ENCODE peak calls at places on chromosomes 7 and 10, in five cellular contexts. N is OCI-LY7, Y is HCT116, C is fibroblast of lung, F is hepatocyte. U is an unnamed sample.

GRCh38 chr10:104076743-104077160 is 8.9 kb downstream of the COL17A1 start:
- DNase-seq in N (no peak), Y (no peak), C (no peak), F (peak; percentile 22), U (no peak)

GRCh38 chr7:121107923-121108498 is 119.5 kb downstream of the CPED1 start:
- DNase-seq in N (peak; percentile 67), Y (peak; percentile 52), C (peak; percentile 55), F (peak; percentile 83), U (no peak)

GRCh38 chr7:83119496-83119895 is 43.2 kb downstream of the PCLO start:
- DNase-seq in N (no peak), Y (no peak), C (peak; percentile 54), F (no peak), U (no peak)

GRCh38 chr10:103238506-103239252 is 7.0 kb upstream of the RPEL1 start:
- DNase-seq in N (no peak), Y (peak; percentile 84), C (peak; percentile 46), F (peak; percentile 74), U (no peak)

GRCh38 chr7:16402084-16402483 is 19.3 kb downstream of the CRPPA start:
- DNase-seq in N (no peak), Y (no peak), C (no peak), F (peak; percentile 15), U (no peak)

GRCh38 chr10:13219685-13220670 is 14.2 kb downstream of the UCMA start:
- DNase-seq in N (peak; percentile 79), Y (peak; percentile 49), C (peak; percentile 7), F (peak; percentile 32), U (no peak)

GRCh38 chr7:26321440-26321839 is 29.8 kb downstream of the SNX10 start:
- DNase-seq in N (no peak), Y (no peak), C (peak; percentile 15), F (no peak), U (no peak)

GRCh38 chr10:9781681-9782080 is 1236.0 kb upstream of the CELF2 start:
- DNase-seq in N (no peak), Y (no peak), C (peak; percentile 65), F (no peak), U (no peak)

GRCh38 chr7:97116308-97116707 is 1.2 kb upstream of the SDHAF3 start:
- DNase-seq in N (peak; percentile 81), Y (no peak), C (no peak), F (peak; percentile 29), U (no peak)

GRCh38 chr7:151113344-151114150 is 27.3 kb downstream of the AGAP3 start:
- DNase-seq in N (no peak), Y (peak; percentile 76), C (peak; percentile 98), F (peak; percentile 69), U (peak; percentile 81)

GRCh38 chr10:16986406-16987128 is 143.0 kb downstream of the CUBN start:
- DNase-seq in N (no peak), Y (no peak), C (peak; percentile 97), F (no peak), U (peak; percentile 36)

GRCh38 chr10:87660484-87661133 is 931 bp downstream of the PAPSS2 start:
- DNase-seq in N (no peak), Y (no peak), C (peak; percentile 85), F (peak; percentile 65), U (no peak)

GRCh38 chr10:25226775-25227682 is 52.2 kb downstream of the GPR158 start:
- DNase-seq in N (peak; percentile 34), Y (peak; percentile 48), C (peak; percentile 53), F (peak; percentile 59), U (no peak)

GRCh38 chr10:17206210-17206709 is 4.8 kb upstream of the TRDMT1 start:
- DNase-seq in N (no peak), Y (no peak), C (peak; percentile 92), F (no peak), U (no peak)

GRCh38 chr7:141198191-141198958 is 124.5 kb downstream of the TMEM178B start:
- DNase-seq in N (no peak), Y (no peak), C (no peak), F (no peak), U (no peak)

GRCh38 chr10:50538473-50539398 is 85.0 kb downstream of the SGMS1 start:
- DNase-seq in N (no peak), Y (peak; percentile 27), C (peak; percentile 34), F (no peak), U (no peak)

GRCh38 chr10:132735341-132735775 is 50.6 kb downstream of the NKX6-2 start:
- DNase-seq in N (no peak), Y (no peak), C (no peak), F (no peak), U (no peak)

GRCh38 chr10:64265961-64266360 is 744.8 kb downstream of the REEP3 start:
- DNase-seq in N (no peak), Y (no peak), C (no peak), F (no peak), U (no peak)

GRCh38 chr7:118573065-118573464 is 348.6 kb downstream of the ANKRD7 start:
- DNase-seq in N (no peak), Y (no peak), C (peak; percentile 6), F (no peak), U (no peak)

GRCh38 chr7:12389089-12389700 is 14.5 kb downstream of the VWDE start:
- DNase-seq in N (peak; percentile 55), Y (peak; percentile 43), C (peak; percentile 47), F (peak; percentile 79), U (no peak)

GRCh38 chr10:68184546-68184945 is 47.4 kb downstream of the ATOH7 start:
- DNase-seq in N (no peak), Y (no peak), C (no peak), F (peak; percentile 10), U (no peak)

GRCh38 chr10:6297522-6297921 is 94.8 kb downstream of the PFKFB3 start:
- DNase-seq in N (no peak), Y (no peak), C (no peak), F (no peak), U (no peak)

GRCh38 chr10:51422311-51423120 is 276.9 kb downstream of the CSTF2T start:
- DNase-seq in N (peak; percentile 23), Y (peak; percentile 16), C (peak; percentile 50), F (peak; percentile 71), U (no peak)

GRCh38 chr7:131238260-131238940 is 89.3 kb upstream of the MKLN1 start:
- DNase-seq in N (no peak), Y (no peak), C (peak; percentile 78), F (peak; percentile 31), U (peak; percentile 7)

GRCh38 chr7:92621026-92621540 is 30.9 kb upstream of the FAM133B start:
- DNase-seq in N (peak; percentile 82), Y (peak; percentile 53), C (peak; percentile 94), F (peak; percentile 84), U (no peak)

GRCh38 chr10:54131833-54132232 is 669.2 kb downstream of the PCDH15 start:
- DNase-seq in N (no peak), Y (no peak), C (no peak), F (no peak), U (no peak)

GRCh38 chr10:33722067-33722466 is 387.6 kb upstream of the NRP1 start:
- DNase-seq in N (no peak), Y (no peak), C (peak; percentile 49), F (no peak), U (no peak)

GRCh38 chr7:148537435-148537834 is 53.1 kb upstream of the C7orf33 start:
- DNase-seq in N (no peak), Y (no peak), C (no peak), F (no peak), U (no peak)

GRCh38 chr10:72243822-72244437 is 27.9 kb upstream of the ASCC1 start:
- DNase-seq in N (no peak), Y (no peak), C (peak; percentile 79), F (peak; percentile 84), U (no peak)

GRCh38 chr10:8444630-8445029 is 390.1 kb downstream of the GATA3 start:
- DNase-seq in N (no peak), Y (no peak), C (peak; percentile 20), F (peak; percentile 11), U (no peak)

GRCh38 chr7:42522227-42522991 is 285.4 kb upstream of the GLI3 start:
- DNase-seq in N (no peak), Y (no peak), C (peak; percentile 14), F (peak; percentile 55), U (no peak)

GRCh38 chr10:32377458-32378370 is 30.8 kb upstream of the EPC1 start:
- DNase-seq in N (peak; percentile 74), Y (peak; percentile 10), C (peak; percentile 51), F (peak; percentile 32), U (no peak)
- TF ChIP-seq CTCF in N (peak; percentile 97), Y (peak; percentile 53), C (peak; percentile 43), F (peak; percentile 52), U (peak; percentile 27)

GRCh38 chr10:614341-614664 is 75.2 kb downstream of the DIP2C start:
- DNase-seq in N (no peak), Y (no peak), C (no peak), F (no peak), U (no peak)
- H3K79me2 ChIP-seq in N (no peaks in the 10 kb centered on the region), Y (no peaks in the 10 kb centered on the region), C (peaks cover 30% of the 10 kb centered on the region), F (peaks cover 84% of the 10 kb centered on the region), U (no peaks in the 10 kb centered on the region)

GRCh38 chr10:100999742-101000601 is at the start of gene LZTS2:
- DNase-seq in N (no peak), Y (no peak), C (no peak), F (peak; percentile 64), U (no peak)
- H3K4me3 ChIP-seq in N (peak within 1 kb of the TSS; percentile 90), Y (peak within 1 kb of the TSS; percentile 92), C (peak within 1 kb of the TSS; percentile 90), F (peak within 1 kb of the TSS; percentile 92), U (peak within 1 kb of the TSS; percentile 87)

GRCh38 chr7:128359939-128360338 is 1.6 kb downstream of the PRRT4 start:
- DNase-seq in N (no peak), Y (no peak), C (no peak), F (no peak), U (no peak)

GRCh38 chr7:128362670-128363069 is 1.2 kb upstream of the PRRT4 start:
- DNase-seq in N (no peak), Y (no peak), C (peak; percentile 70), F (no peak), U (peak; percentile 7)

GRCh38 chr7:128364166-128364565 is 2.7 kb upstream of the PRRT4 start:
- DNase-seq in N (no peak), Y (no peak), C (no peak), F (no peak), U (no peak)

GRCh38 chr7:128363261-128363721 is 1.8 kb upstream of the PRRT4 start:
- DNase-seq in N (no peak), Y (no peak), C (no peak), F (no peak), U (no peak)

GRCh38 chr7:128361463-128362441 is at the start of gene PRRT4:
- DNase-seq in N (no peak), Y (no peak), C (no peak), F (peak; percentile 71), U (no peak)
- TF ChIP-seq CTCF in N (no peak), Y (peak; percentile 24), C (peak; percentile 9), F (peak; percentile 5), U (peak; percentile 7)

GRCh38 chr10:43347997-43348396 is 23.4 kb upstream of the FXYD4 start:
- DNase-seq in N (peak; percentile 7), Y (no peak), C (no peak), F (no peak), U (peak; percentile 81)
- H3K79me2 ChIP-seq in N (no peaks in the 10 kb centered on the region), Y (no peaks in the 10 kb centered on the region), C (no peaks in the 10 kb centered on the region), F (no peaks in the 10 kb centered on the region), U (no peaks in the 10 kb centered on the region)

GRCh38 chr7:51318886-51319579 is 2.4 kb upstream of the COBL start:
- DNase-seq in N (no peak), Y (no peak), C (no peak), F (peak; percentile 55), U (no peak)
- H3K4me3 ChIP-seq in N (no peak overlapping the region), Y (no peak overlapping the region), C (no peak overlapping the region), F (no peak overlapping the region), U (no peak overlapping the region)

U was measured in keratinocyte.